ENCODE peak calls at places on chromosomes 13 and 19, in four cellular contexts. S, Q, Z and U are unnamed samples.

GRCh38 chr13:97030705-97031452 is 36.6 kb upstream of the OXGR1 start:
- DNase-seq in S (no peak), Q (peak; percentile 19), Z (no peak), U (no peak)

GRCh38 chr13:59094149-59094548 is 1069.6 kb downstream of the DIAPH3 start:
- DNase-seq in S (no peak), Q (no peak), Z (no peak), U (no peak)

GRCh38 chr13:73607489-73608156 is 526.6 kb downstream of the KLF12 start:
- DNase-seq in S (no peak), Q (peak; percentile 24), Z (no peak), U (no peak)

GRCh38 chr13:29594310-29594709 is 1.2 kb downstream of the SLC7A1 start:
- DNase-seq in S (peak; percentile 21), Q (peak; percentile 81), Z (no peak), U (no peak)

GRCh38 chr13:78239681-78240080 is 321.1 kb upstream of the EDNRB start:
- DNase-seq in S (no peak), Q (no peak), Z (no peak), U (no peak)

GRCh38 chr19:50723735-50724521 is 764 bp downstream of the CLEC11A start:
- DNase-seq in S (no peak), Q (no peak), Z (no peak), U (no peak)

GRCh38 chr13:23876265-23876664 is 12.9 kb downstream of the MIPEP start:
- DNase-seq in S (no peak), Q (no peak), Z (no peak), U (no peak)

GRCh38 chr13:106077017-106077416 is 458.4 kb downstream of the EFNB2 start:
- DNase-seq in S (no peak), Q (no peak), Z (no peak), U (no peak)

GRCh38 chr19:30071871-30072270 is 129.8 kb downstream of the URI1 start:
- DNase-seq in S (no peak), Q (no peak), Z (no peak), U (no peak)

GRCh38 chr13:103097366-103097928 is 31.2 kb upstream of the SLC10A2 start:
- DNase-seq in S (no peak), Q (no peak), Z (no peak), U (no peak)

GRCh38 chr13:71979616-71980015 is 112.6 kb upstream of the DACH1 start:
- DNase-seq in S (no peak), Q (peak; percentile 4), Z (peak; percentile 49), U (no peak)

GRCh38 chr13:107883561-107884175 is 331.7 kb downstream of the LIG4 start:
- DNase-seq in S (no peak), Q (no peak), Z (no peak), U (no peak)

GRCh38 chr19:30112171-30112570 is 170.1 kb downstream of the URI1 start:
- DNase-seq in S (no peak), Q (no peak), Z (no peak), U (no peak)

GRCh38 chr13:100290165-100290801 is 201.4 kb downstream of the PCCA start:
- DNase-seq in S (no peak), Q (peak; percentile 79), Z (no peak), U (no peak)

GRCh38 chr13:23268441-23268840 is 87.7 kb downstream of the SGCG start:
- DNase-seq in S (peak; percentile 47), Q (no peak), Z (no peak), U (no peak)

GRCh38 chr19:44602071-44602470 is 11.3 kb upstream of the IGSF23 start:
- DNase-seq in S (no peak), Q (no peak), Z (no peak), U (no peak)

GRCh38 chr13:41213919-41214318 is 19.6 kb upstream of the KBTBD7 start:
- DNase-seq in S (no peak), Q (no peak), Z (no peak), U (no peak)

GRCh38 chr13:41216160-41216559 is 21.8 kb upstream of the KBTBD7 start:
- DNase-seq in S (no peak), Q (peak; percentile 16), Z (no peak), U (no peak)

GRCh38 chr13:41213316-41213715 is 18.9 kb upstream of the KBTBD7 start:
- DNase-seq in S (no peak), Q (no peak), Z (no peak), U (no peak)

GRCh38 chr13:41211062-41211461 is 16.7 kb upstream of the KBTBD7 start:
- DNase-seq in S (no peak), Q (no peak), Z (no peak), U (no peak)

GRCh38 chr13:41212881-41213280 is 18.5 kb upstream of the KBTBD7 start:
- DNase-seq in S (no peak), Q (no peak), Z (no peak), U (no peak)
- TF ChIP-seq SUZ12 in S (no peak), Q (no peak), Z (no peak), U (no peak)

GRCh38 chr19:3443840-3444694 is 36.3 kb downstream of the SMIM24 start:
- DNase-seq in S (no peak), Q (peak; percentile 39), Z (peak; percentile 82), U (peak; percentile 74)

GRCh38 chr19:3441089-3441985 is 39.0 kb downstream of the SMIM24 start:
- DNase-seq in S (no peak), Q (no peak), Z (no peak), U (no peak)

GRCh38 chr19:3440082-3440481 is 40.2 kb downstream of the SMIM24 start:
- DNase-seq in S (no peak), Q (peak; percentile 50), Z (peak; percentile 92), U (peak; percentile 27)

GRCh38 chr19:3442487-3443071 is 37.7 kb downstream of the SMIM24 start:
- DNase-seq in S (no peak), Q (no peak), Z (no peak), U (no peak)

GRCh38 chr19:3441986-3442329 is 38.4 kb downstream of the SMIM24 start:
- DNase-seq in S (no peak), Q (no peak), Z (no peak), U (no peak)
- H3K4me1 ChIP-seq in S (no peaks in the 10 kb centered on the region), Q (peaks cover 22% of the 10 kb centered on the region), Z (peaks cover 15% of the 10 kb centered on the region), U (peaks cover 28% of the 10 kb centered on the region)

GRCh38 chr13:27794075-27794691 is 1.9 kb downstream of the GSX1 start:
- DNase-seq in S (no peak), Q (no peak), Z (peak; percentile 61), U (no peak)
- TF ChIP-seq SUZ12 in S (no peak), Q (no peak), Z (peak; percentile 15), U (no peak)

DNA sequence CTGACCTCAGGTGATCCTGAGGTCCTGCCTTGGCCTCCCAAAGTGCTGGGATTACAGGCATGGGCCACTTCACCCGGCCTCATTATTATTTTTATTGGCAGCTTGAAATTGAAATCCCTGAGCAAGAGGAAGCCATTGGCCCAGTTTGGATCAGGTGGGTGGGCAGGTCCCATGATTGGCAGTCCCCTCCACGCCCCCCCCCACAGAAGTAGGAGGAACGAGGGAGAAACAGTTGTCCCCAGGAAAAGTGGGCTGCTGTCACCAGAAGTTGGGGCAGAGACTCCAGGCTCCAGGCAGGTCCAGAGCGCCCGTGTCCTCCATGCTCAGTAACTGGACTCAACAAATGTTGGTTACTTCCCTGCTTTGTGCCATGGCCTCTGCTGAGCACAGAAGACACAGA is 70.4 kb downstream of the SIPA1L3 start:
- DNase-seq in S (no peak), Q (no peak), Z (no peak), U (no peak)
- H3K4me1 ChIP-seq in S (peaks cover 71% of the 10 kb centered on the region), Q (peaks cover 25% of the 10 kb centered on the region), Z (peaks cover 6% of the 10 kb centered on the region), U (peaks cover 3% of the 10 kb centered on the region)

DNA sequence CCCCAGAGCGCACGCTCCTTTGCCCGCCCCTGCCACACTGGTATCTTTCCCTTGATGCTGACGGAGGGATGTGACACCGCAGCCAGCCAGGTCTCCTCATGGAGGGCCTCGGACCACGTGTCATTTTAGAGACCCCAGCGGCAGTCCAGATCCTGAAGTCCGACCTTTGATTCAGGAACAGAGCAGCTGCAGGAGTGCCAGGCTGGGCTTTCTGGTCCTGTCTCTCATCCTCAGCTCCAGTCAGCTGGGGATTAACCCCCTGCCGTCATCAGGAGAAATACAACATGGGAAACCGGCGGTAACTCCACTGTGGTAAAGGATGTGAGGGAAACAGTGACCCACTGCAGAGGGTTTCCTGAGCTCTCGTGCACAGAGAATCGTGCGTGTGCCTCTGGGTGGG is 140.6 kb downstream of the SIPA1L3 start:
- DNase-seq in S (no peak), Q (no peak), Z (peak; percentile 56), U (no peak)
- TF ChIP-seq SUZ12 in S (no peak), Q (no peak), Z (no peak), U (no peak)

GRCh38 chr13:102045713-102046112 is 356.1 kb downstream of the FGF14 start:
- DNase-seq in S (no peak), Q (no peak), Z (no peak), U (no peak)
- H3K4me1 ChIP-seq in S (no peaks in the 10 kb centered on the region), Q (no peaks in the 10 kb centered on the region), Z (no peaks in the 10 kb centered on the region), U (no peaks in the 10 kb centered on the region)

DNA sequence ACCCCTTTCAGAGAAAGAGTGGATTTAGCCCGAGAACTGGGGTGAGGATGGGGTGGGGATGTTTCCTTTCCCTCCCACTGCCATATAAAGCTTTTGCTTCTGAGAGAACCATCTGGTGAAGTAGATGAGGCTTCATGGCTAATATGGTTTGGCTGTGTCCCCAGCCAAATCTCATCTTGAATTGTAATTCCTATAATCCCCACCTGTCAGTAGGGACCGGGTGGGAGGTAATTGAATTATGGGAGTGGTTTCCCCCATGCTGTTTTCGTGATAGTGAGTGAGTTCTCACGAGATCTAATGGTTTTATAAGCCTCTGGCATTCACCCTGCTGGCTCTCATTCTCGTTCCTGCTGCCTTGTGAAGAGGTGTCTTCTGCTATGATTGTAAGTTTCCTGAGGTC is 270.9 kb downstream of the LMO7 start:
- DNase-seq in S (no peak), Q (no peak), Z (no peak), U (no peak)
- TF ChIP-seq SUZ12 in S (no peak), Q (no peak), Z (no peak), U (no peak)